ENCODE peak calls at places on chromosomes 7 and 10, in six cellular contexts. E is fibroblast of the aortic adventitia, S is dorsolateral prefrontal cortex, L is prostate gland, B is foreskin fibroblast, G is AG10803. V is an unnamed sample.

GRCh38 chr7:18053177-18053928 is 25.7 kb upstream of the PRPS1L1 start:
- DNase-seq in B (peak), S (no peak), L (no peak), G (no peak), E (peak), V (peak)

GRCh38 chr7:152859781-152860191 is 100.2 kb downstream of the ACTR3B start:
- DNase-seq in B (no peak), L (no peak), E (no peak), S (no peak), G (no peak), V (no peak)

GRCh38 chr10:87750001-87750651 is 67.9 kb downstream of the ATAD1 start:
- DNase-seq in E (peak), G (peak), S (no peak), L (no peak), B (peak), V (peak)

GRCh38 chr10:84076047-84076388 is 63.3 kb upstream of the GHITM start:
- DNase-seq in L (no peak), G (peak), B (peak), E (peak), S (no peak), V (peak)

GRCh38 chr7:149866817-149867447 is 6.8 kb upstream of the ATP6V0E2 start:
- DNase-seq in E (peak), B (peak), G (peak), L (no peak), S (no peak), V (peak)

GRCh38 chr10:31927597-31928530 is 767 bp downstream of the ARHGAP12 start:
- DNase-seq in L (peak), S (no peak), E (peak), B (peak), G (peak), V (peak)

GRCh38 chr10:101848894-101849351 is 5.3 kb upstream of the KCNIP2 start:
- DNase-seq in B (no peak), L (no peak), G (no peak), S (no peak), E (no peak), V (no peak)

GRCh38 chr7:81447351-81447952 is 322.4 kb downstream of the HGF start:
- DNase-seq in B (peak), L (peak), S (no peak), G (peak), E (peak), V (peak)

DNA sequence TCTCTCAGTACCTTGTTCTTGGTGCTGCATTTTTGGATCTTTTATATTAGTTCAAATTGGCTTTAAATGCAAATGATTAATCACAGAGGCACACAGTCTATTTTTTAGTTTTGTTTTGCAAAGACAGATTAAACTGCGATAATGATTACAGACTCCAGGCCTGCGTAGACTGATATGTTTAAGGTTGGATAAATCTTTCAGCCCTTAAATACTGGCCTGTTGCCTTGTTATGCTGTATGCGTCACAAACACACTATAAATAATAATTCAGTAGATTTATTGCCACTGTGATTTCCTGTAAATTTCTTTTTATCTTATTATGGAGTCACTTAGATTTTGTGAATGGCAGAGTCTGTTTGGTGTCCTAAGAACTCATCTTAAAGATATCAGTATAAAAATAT is 19.4 kb downstream of the CACNB2 start:
- DNase-seq in E (peak), S (no peak), L (no peak), B (no peak), G (peak), V (no peak)
- H3K4me3 ChIP-seq in E (no peak), S (no peak), L (no peak), B (no peak), G (no peak), V (no peak)

DNA sequence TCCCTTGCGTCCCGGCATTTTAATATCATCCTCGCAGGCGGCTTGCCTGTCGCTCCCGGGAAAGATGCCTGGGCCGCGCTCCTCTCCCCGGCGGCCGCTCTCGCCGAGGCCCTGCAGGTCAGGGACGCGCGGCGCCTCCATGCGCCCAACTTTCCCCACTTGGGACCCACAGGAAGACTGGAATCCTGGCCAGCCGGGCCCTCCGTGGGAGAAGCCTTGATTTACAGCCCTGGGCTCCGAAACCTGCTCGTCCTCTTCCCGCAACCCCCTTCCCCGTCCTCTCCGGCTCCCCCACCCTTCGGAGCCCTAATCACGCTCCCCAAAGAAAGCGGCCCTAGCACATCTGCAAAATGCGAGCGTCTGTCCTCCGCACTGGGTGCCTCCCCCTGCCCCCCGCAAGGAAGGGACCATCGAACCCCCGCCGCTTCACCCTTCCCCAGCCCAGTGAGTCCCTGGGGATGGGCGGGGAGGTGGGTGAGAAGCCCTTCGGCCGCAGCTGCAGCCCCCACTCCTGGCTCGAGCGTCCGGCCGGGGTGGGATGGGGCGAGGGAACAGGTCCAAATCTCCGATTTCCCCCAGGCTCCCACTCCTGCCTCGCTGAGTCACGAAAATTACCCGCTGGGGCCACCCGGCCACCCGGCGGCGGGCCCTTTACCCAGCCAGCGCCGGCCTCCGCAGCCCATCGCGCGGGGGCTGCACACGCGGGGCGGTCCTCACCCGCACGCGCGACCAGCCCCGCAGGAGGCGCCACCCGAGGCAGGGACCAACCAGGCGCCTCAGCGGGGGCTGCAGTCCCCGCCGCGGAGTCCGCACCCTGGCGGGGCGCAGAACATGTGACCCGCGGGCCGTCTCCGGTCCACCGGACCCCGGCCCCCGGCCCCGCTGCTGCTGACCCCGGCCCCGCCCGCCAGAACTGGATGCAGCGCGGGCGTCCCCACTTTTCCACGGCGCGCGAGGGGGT is 695 bp downstream of the HSPA12A start:
- DNase-seq in E (no peak), G (peak), L (no peak), B (no peak), S (no peak), V (no peak)
- TF ChIP-seq CTCF in E (no peak), G (no peak), L (peak), B (no peak), S (no peak), V (no peak)

GRCh38 chr10:3829193-3830050 is 44.4 kb upstream of the KLF6 start:
- DNase-seq in L (no peak), E (no peak), B (no peak), G (no peak), S (no peak), V (no peak)
- H3K4me3 ChIP-seq in L (peak), E (peak), B (peak), G (peak), S (peak), V (peak)

GRCh38 chr7:77352688-77353406 is 63.3 kb downstream of the GSAP start:
- DNase-seq in E (no peak), G (no peak), S (no peak), L (no peak), B (no peak), V (no peak)

GRCh38 chr7:77346441-77346840 is 69.7 kb downstream of the GSAP start:
- DNase-seq in S (no peak), L (no peak), E (no peak), G (no peak), B (no peak), V (no peak)

GRCh38 chr7:77349141-77349540 is 67.0 kb downstream of the GSAP start:
- DNase-seq in B (no peak), E (peak), S (no peak), G (peak), L (no peak), V (no peak)

GRCh38 chr7:77351539-77352004 is 64.6 kb downstream of the GSAP start:
- DNase-seq in B (no peak), E (no peak), S (no peak), G (no peak), L (no peak), V (no peak)

DNA sequence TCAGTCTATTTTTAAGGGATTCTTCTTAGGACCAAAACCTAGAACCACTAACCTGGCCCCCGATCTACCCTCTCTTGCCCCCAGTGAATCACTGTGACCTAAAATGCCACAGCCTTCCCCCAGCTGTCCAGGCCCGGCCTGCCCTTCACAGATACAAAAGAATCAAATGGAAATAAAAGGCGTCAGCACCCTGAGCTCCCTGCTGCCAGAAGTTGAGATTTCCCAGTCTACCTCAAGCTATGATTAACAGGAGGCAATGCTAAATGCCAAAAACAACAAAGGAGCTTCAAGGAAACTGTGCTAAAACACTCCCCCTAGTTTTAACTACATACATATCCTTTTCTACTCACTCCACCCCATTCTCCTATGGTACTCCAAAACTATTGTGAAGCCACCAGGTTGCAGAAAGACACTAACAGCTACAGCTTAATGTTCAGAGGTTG is 67.8 kb downstream of the GSAP start:
- DNase-seq in B (peak), G (peak), E (peak), S (no peak), L (no peak), V (peak)
- TF ChIP-seq CTCF in B (no peak), G (no peak), E (peak), S (no peak), L (no peak), V (no peak)

GRCh38 chr10:22649390-22649841 is 65.0 kb downstream of the PIP4K2A start:
- DNase-seq in E (no peak), S (no peak), G (no peak), L (no peak), B (no peak), V (no peak)

GRCh38 chr10:22647244-22647643 is 67.1 kb downstream of the PIP4K2A start:
- DNase-seq in B (no peak), G (no peak), S (no peak), E (peak), L (no peak), V (no peak)

GRCh38 chr10:22651276-22651980 is 63.0 kb downstream of the PIP4K2A start:
- DNase-seq in L (no peak), S (no peak), B (no peak), E (no peak), G (no peak), V (no peak)

GRCh38 chr10:22648547-22648961 is 65.8 kb downstream of the PIP4K2A start:
- DNase-seq in E (peak), S (no peak), L (no peak), G (peak), B (peak), V (no peak)

GRCh38 chr10:22649977-22650376 is 64.4 kb downstream of the PIP4K2A start:
- DNase-seq in S (no peak), E (no peak), B (no peak), G (no peak), L (no peak), V (no peak)
- H3K4me3 ChIP-seq in S (no peak), E (no peak), B (no peak), G (no peak), L (no peak), V (no peak)

GRCh38 chr7:132112632-132113031 is 463.6 kb downstream of the PLXNA4 start:
- DNase-seq in L (no peak), B (no peak), S (peak), E (peak), G (no peak), V (no peak)

GRCh38 chr7:132115758-132116157 is 460.5 kb downstream of the PLXNA4 start:
- DNase-seq in B (no peak), L (no peak), G (no peak), S (no peak), E (no peak), V (no peak)

GRCh38 chr7:132115028-132115427 is 461.2 kb downstream of the PLXNA4 start:
- DNase-seq in G (no peak), S (no peak), L (no peak), E (no peak), B (no peak), V (no peak)

GRCh38 chr7:132112111-132112510 is 464.2 kb downstream of the PLXNA4 start:
- DNase-seq in B (no peak), E (no peak), G (no peak), L (no peak), S (no peak), V (no peak)

DNA sequence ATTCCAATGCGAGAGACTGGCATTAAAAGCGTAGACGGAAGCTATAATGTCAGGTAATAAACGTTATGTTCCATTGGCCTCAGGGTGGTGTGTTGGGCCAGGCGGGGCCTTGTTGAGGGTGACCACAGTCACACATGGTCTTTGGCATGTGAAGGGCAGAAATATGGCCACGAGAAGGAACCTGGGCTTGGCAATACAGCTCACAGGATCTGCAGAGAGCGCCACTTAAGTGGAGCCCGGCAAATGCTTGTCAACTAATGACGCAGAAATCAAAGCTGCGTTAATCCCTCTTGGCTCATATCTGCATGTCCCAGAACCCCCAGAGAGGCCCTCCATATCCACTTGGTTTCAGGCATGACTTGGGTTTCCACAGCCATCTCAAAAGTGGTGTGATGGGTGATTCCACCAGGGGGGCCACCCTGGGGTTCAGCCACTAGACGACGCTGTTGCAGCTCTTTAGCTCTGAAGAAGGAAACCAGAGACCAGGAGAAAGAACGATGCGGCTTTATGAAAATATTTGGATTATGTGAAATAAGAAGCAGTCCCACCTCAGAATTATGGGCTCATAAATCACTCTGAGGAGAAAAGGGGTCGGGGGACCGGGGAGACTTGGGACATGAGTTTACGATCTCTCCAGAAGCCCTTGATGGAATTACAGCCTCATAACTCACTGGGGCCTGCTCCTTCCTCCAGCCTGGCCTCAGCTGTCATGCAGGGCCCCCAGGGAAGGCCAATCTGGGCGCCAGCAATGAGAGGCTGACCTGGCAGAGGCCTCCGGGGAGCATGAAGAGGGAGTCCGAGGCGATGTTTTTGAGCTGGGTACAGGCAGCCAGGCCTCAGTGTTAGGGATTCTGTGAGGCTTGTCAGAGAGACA is 462.5 kb downstream of the PLXNA4 start:
- DNase-seq in E (no peak), G (no peak), L (no peak), S (no peak), B (no peak), V (no peak)
- TF ChIP-seq CTCF in E (no peak), G (no peak), L (peak), S (no peak), B (no peak), V (no peak)

GRCh38 chr7:94511763-94512162 is 2.2 kb downstream of the CASD1 start:
- DNase-seq in B (no peak), E (peak), G (no peak), S (no peak), L (no peak), V (peak)

GRCh38 chr7:94507962-94508361 is 1.6 kb upstream of the CASD1 start:
- DNase-seq in G (no peak), B (no peak), L (no peak), E (no peak), S (no peak), V (no peak)

GRCh38 chr7:94509264-94509878 is at the start of gene CASD1:
- DNase-seq in S (peak), B (no peak), G (peak), E (peak), L (peak), V (no peak)

GRCh38 chr7:94510582-94511456 is 1.2 kb downstream of the CASD1 start:
- DNase-seq in B (no peak), S (peak), G (peak), L (peak), E (peak), V (no peak)

DNA sequence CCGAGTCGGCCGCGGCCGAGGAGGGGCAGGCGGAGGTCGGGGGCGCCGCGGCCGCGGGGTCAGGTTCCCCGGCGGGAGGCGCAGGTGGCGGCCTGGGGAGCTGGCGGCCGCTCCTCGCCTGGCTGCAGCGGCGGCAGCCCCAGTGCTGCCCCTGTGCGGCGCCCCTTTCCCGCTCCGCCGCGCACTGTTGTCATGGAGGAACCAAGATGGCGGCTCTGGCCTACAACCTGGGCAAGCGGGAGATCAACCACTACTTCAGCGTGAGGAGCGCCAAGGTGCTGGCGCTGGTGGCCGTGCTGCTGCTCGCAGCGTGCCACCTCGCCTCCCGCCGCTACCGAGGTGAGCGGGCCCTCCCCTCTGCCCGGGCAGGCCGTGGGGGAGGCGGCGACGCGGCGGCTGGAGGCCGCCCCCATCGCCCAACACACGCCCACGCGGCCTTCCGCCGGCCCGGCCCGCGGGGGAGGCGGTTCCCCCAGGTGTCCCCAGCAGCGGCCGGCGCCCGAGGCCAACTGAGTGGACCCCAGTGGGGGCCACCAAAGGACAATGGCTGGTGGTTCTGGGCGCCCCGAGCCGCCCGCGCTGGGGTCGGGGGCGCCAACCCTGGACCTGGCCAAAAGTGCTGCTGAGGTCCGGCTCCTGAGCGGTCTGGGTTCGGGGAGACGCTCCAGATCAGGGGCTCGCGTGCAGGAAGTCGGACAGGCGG is 421 bp downstream of the CASD1 start:
- DNase-seq in E (peak), B (peak), L (peak), S (peak), G (peak), V (peak)
- H3K4me3 ChIP-seq in E (peak), B (peak), L (peak), S (peak), G (peak), V (peak)

GRCh38 chr7:140062118-140062527 is 628 bp downstream of the PARP12 start:
- DNase-seq in E (no peak), L (no peak), S (no peak), G (no peak), B (no peak), V (no peak)

GRCh38 chr7:140060243-140060630 is 2.5 kb downstream of the PARP12 start:
- DNase-seq in S (no peak), L (no peak), B (no peak), G (no peak), E (no peak), V (peak)

GRCh38 chr7:140061607-140061930 is 1.2 kb downstream of the PARP12 start:
- DNase-seq in L (no peak), S (no peak), B (no peak), G (no peak), E (no peak), V (no peak)

GRCh38 chr7:140059288-140060242 is 3.2 kb downstream of the PARP12 start:
- DNase-seq in E (peak), L (peak), S (no peak), B (peak), G (peak), V (peak)

GRCh38 chr7:140060788-140061606 is 1.8 kb downstream of the PARP12 start:
- DNase-seq in E (peak), S (no peak), G (peak), L (no peak), B (no peak), V (no peak)
- TF ChIP-seq CTCF in E (no peak), S (no peak), G (no peak), L (no peak), B (no peak), V (no peak)

GRCh38 chr7:70764701-70765208 is 367.2 kb upstream of the GALNT17 start:
- DNase-seq in B (no peak), G (no peak), E (no peak), S (no peak), L (no peak), V (no peak)

GRCh38 chr7:70766694-70767093 is 365.2 kb upstream of the GALNT17 start:
- DNase-seq in G (no peak), B (no peak), L (no peak), E (no peak), S (no peak), V (no peak)

GRCh38 chr7:70764004-70764691 is 367.8 kb upstream of the GALNT17 start:
- DNase-seq in E (no peak), S (no peak), B (no peak), L (no peak), G (no peak), V (no peak)

GRCh38 chr7:70765651-70766050 is 366.3 kb upstream of the GALNT17 start:
- DNase-seq in L (no peak), G (no peak), B (no peak), S (no peak), E (no peak), V (no peak)

DNA sequence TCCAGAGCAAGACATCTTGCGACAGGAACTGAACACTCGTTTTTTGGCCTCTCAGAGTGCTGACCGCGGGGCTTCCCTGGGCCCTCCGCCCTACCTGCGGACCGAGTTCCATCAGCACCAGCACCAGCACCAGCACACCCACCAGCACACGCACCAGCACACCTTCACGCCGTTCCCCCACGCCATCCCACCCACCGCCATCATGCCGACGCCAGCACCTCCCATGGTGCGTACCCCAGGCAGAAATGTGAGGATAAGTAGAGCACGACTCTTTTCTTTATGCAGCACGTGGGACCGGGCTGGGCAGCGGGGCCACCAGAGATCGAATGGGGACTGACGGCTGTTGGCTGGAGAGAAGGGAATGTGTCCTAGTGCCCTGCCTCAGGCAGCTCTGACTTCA is 365.8 kb upstream of the GALNT17 start:
- DNase-seq in E (no peak), L (no peak), B (no peak), G (no peak), S (no peak), V (no peak)
- H3K4me3 ChIP-seq in E (no peak), L (no peak), B (no peak), G (no peak), S (no peak), V (no peak)

GRCh38 chr10:61978965-61979364 is 77.5 kb downstream of the ARID5B start:
- DNase-seq in B (no peak), G (no peak), S (no peak), L (no peak), E (no peak), V (no peak)
- TF ChIP-seq CTCF in B (no peak), G (no peak), S (no peak), L (no peak), E (no peak), V (no peak)

V was measured in bronchial epithelial cell.